ENCODE peak calls at places on chromosome 6, in five cellular contexts. M is breast epithelium, Q is IMR-90, N is T-helper 2 cell, Y is lower leg skin. A is an unnamed sample.

GRCh38 chr6:168962886-168963285 is 290.8 kb downstream of the THBS2 start:
- DNase-seq in M (no peak), Q (no peak), N (no peak), Y (no peak), A (no peak)

GRCh38 chr6:17633465-17634188 is 33.5 kb downstream of the FAM8A1 start:
- DNase-seq in M (no peak), Q (no peak), N (no peak), Y (no peak), A (no peak)

GRCh38 chr6:29850011-29850553 is 22.5 kb downstream of the HLA-G start:
- DNase-seq in M (no peak), Q (no peak), N (no peak), Y (no peak), A (peak; percentile 14)

GRCh38 chr6:34098045-34098936 is 47.6 kb downstream of the GRM4 start:
- DNase-seq in M (no peak), Q (no peak), N (no peak), Y (no peak), A (no peak)

GRCh38 chr6:154653853-154654252 is 79.4 kb upstream of the SCAF8 start:
- DNase-seq in M (no peak), Q (peak; percentile 87), N (no peak), Y (no peak), A (no peak)

GRCh38 chr6:30889138-30889885 is 5.0 kb downstream of the DDR1 start:
- DNase-seq in M (no peak), Q (no peak), N (no peak), Y (peak; percentile 81), A (no peak)

GRCh38 chr6:10610289-10610688 is 84.1 kb downstream of the C6orf52 start:
- DNase-seq in M (no peak), Q (peak; percentile 68), N (no peak), Y (no peak), A (no peak)

GRCh38 chr6:105609375-105609991 is 206.6 kb upstream of the PREP start:
- DNase-seq in M (no peak), Q (peak; percentile 92), N (no peak), Y (no peak), A (no peak)

GRCh38 chr6:43767553-43768505 is 2.2 kb upstream of the VEGFA start:
- DNase-seq in M (no peak), Q (no peak), N (no peak), Y (no peak), A (no peak)

GRCh38 chr6:108222504-108222903 is 38.3 kb downstream of the SNX3 start:
- DNase-seq in M (no peak), Q (peak; percentile 43), N (no peak), Y (no peak), A (no peak)